ENCODE peak calls at places on chromosome 10, in seven cellular contexts. R is brain microvascular endothelial cell; Q is fibroblast of pulmonary artery; A is mammary epithelial cell; F is fibroblast of lung; B is CD8-positive, alpha-beta T cell; W is GM10248. S is an unnamed sample.

GRCh38 chr10:3107426-3107961 is 40.1 kb downstream of the PFKP start:
- DNase-seq in R (peak), Q (peak), A (peak), F (peak), B (no peak), W (no peak), S (no peak)

GRCh38 chr10:119724630-119725549 is 960 bp upstream of the INPP5F start:
- DNase-seq in R (no peak), Q (peak), A (no peak), F (peak), B (no peak), W (peak), S (peak)

GRCh38 chr10:92184977-92185376 is 105.9 kb downstream of the CPEB3 start:
- DNase-seq in R (no peak), Q (no peak), A (no peak), F (no peak), B (no peak), W (no peak), S (no peak)

GRCh38 chr10:21498416-21498815 is 27.1 kb downstream of the SKIDA1 start:
- DNase-seq in R (no peak), Q (no peak), A (no peak), F (no peak), B (no peak), W (no peak), S (no peak)

GRCh38 chr10:43136995-43137700 is 1.1 kb upstream of the CSGALNACT2 start:
- DNase-seq in R (no peak), Q (peak), A (no peak), F (peak), B (no peak), W (no peak), S (no peak)

GRCh38 chr10:121732676-121733445 is 134.6 kb upstream of the FGFR2 start:
- DNase-seq in R (no peak), Q (no peak), A (no peak), F (no peak), B (no peak), W (no peak), S (no peak)

GRCh38 chr10:62244785-62245595 is 23.7 kb downstream of the RTKN2 start:
- DNase-seq in R (peak), Q (peak), A (peak), F (peak), B (peak), W (peak), S (peak)

GRCh38 chr10:113496124-113496523 is 56.7 kb upstream of the HABP2 start:
- DNase-seq in R (no peak), Q (no peak), A (no peak), F (no peak), B (no peak), W (no peak), S (no peak)

GRCh38 chr10:21359202-21359601 is 166.3 kb downstream of the SKIDA1 start:
- DNase-seq in R (no peak), Q (no peak), A (no peak), F (no peak), B (no peak), W (no peak), S (no peak)

GRCh38 chr10:117350905-117351304 is 24.3 kb downstream of the PDZD8 start:
- DNase-seq in R (no peak), Q (no peak), A (no peak), F (no peak), B (no peak), W (peak), S (no peak)

DNA sequence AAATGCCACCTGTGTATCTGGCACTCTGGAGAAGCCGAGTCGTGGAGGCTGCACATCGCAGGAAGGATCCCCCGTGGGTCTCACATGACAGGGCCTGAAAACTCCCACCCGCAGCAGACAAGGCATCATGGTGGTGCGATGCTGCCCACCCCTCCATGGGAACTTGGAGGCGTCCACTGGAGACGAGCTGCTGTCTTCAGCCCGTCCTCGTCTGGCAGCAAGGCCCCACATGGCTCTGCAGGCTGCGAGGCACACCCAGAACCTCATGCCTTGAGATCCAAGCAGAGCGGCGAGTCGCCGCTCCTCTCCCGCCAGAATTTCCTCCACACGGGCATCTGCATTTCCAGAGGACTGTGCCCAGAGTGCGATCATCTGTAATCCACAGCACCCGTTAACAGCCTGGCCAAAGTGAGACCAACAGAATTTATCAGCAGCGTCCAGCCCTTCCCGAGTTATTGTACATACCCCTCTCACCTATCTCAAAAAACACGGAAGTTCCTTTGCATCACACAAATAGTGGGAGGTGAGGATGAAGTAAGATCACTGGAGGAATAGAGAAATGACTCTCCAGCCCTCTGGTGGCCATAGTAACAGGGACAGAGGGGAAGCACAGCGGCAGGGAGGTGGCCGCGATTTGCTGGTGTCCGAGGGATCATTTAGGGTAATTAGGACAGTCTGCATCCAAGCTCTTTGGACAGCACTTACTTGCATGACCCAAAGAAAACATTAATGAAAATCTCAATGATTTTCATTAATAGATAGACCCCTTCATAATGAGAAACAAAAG is 292.4 kb downstream of the USP6NL start:
- DNase-seq in R (no peak), Q (no peak), A (no peak), F (no peak), B (no peak), W (no peak), S (no peak)
- TF ChIP-seq CTCF in R (no peak), Q (no peak), A (no peak), F (no peak), B (no peak), W (no peak), S (no peak)

DNA sequence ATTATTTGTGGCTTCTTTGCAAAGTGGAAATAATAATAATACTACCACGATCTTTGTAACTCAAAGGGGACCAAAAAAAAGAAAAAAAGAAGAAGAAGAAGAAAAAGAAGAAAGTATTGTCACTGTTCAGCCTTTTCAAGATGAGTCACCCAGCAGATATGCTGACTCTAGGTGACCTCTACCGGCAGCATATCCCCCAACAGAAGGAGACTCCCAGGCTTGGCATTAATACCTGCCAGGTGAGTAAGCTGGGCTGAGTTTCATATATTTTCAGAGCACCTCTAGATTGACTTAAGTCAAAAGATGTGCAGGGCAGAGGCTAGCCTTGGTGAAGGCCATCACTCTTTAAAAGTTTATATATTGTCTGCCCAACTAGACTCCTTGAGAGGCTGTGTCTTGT is 30.4 kb upstream of the GPR26 start:
- DNase-seq in R (no peak), Q (no peak), A (peak), F (no peak), B (no peak), W (no peak), S (no peak)
- TF ChIP-seq CTCF in R (no peak), Q (no peak), A (peak), F (no peak), B (no peak), W (no peak), S (no peak)

DNA sequence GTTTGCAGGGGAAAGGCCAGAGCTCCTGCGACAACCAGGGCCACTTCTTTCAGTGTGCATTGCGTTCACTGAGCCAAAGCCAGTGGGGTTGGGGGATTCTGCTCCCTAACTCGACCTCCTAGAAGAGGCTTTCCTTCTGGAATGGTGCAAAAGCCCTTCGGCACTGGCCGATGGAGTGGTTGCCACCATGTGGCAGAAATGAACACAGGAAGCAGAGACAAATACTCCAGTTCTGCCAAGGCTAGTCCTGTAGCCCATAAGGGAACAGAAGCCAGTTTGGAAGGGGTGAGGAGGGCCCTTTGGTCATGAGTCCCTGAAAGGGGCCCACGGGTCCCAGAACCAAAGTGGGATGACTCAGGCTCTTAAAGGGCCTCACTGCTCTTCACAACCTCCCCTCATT is 29.7 kb upstream of the ACSL5 start:
- DNase-seq in R (no peak), Q (no peak), A (no peak), F (no peak), B (no peak), W (no peak), S (no peak)
- TF ChIP-seq CTCF in R (peak), Q (no peak), A (peak), F (no peak), B (no peak), W (no peak), S (no peak)

DNA sequence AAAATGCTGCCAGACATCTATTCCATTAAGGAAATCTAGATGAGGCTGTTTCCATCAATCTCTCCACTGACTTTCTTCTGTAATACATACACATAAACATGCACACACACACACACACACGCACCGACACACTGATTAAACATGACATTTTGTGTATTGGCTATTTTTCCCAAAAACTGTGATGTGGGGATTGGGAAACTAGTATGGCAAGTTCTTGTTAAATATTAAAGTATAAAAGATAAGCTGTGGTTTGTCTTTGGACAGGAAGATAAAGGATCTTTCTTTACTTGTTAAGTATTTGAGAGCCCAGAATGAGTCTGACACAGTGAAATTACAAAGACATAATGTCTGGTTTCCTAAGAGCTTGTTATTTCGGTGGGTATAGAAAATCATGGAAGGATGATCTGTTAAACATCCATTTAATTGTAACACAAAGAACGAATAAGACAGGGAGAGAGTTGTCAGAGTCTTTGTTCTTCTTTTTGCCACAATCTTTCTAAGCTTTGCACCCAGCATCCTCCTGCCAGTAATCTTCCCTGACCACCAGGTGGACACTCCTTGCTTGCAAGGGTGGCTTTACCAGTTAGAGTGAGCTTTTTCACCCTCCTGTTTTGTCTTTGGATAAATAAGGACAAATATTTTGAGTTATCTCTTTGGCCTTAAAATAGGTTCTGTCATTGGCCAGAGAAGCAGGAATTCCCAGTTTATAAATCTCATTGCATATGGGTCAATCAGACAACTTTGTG is 177.2 kb upstream of the TMEM72 start:
- DNase-seq in R (no peak), Q (no peak), A (no peak), F (peak), B (no peak), W (no peak), S (no peak)
- TF ChIP-seq CTCF in R (peak), Q (peak), A (no peak), F (no peak), B (no peak), W (no peak), S (no peak)

GRCh38 chr10:22655312-22655973 is 58.9 kb downstream of the PIP4K2A start:
- DNase-seq in R (peak), Q (peak), A (peak), F (peak), B (no peak), W (peak), S (no peak)
- TF ChIP-seq CTCF in R (peak), Q (peak), A (no peak), F (no peak), B (no peak), W (no peak), S (no peak)

S was measured in GM13977.